ENCODE peak calls at places on chromosomes 3 and 15, in eight cellular contexts. One of them, this sample, is unnamed.

GRCh38 chr15:33592864-33593263 is 282.1 kb downstream of the RYR3 start:
- DNase-seq in trophoblast cell: no peak
- DNase-seq in HTR-8/SVneo: no peak
- DNase-seq in NCI-H2171 treated with DMSO at 0.1 percent for 48 hours: no peak
- DNase-seq in HEK293T: no peak
- DNase-seq in prostate gland: no peak
- DNase-seq in fibroblast of pulmonary artery: no peak
- DNase-seq in HT1080: no peak
- DNase-seq in this sample: no peak

GRCh38 chr3:63135362-63135761 is 142.7 kb upstream of the SYNPR start:
- DNase-seq in trophoblast cell: no peak
- DNase-seq in HTR-8/SVneo: no peak
- DNase-seq in NCI-H2171 treated with DMSO at 0.1 percent for 48 hours: peak; percentile 62
- DNase-seq in HEK293T: no peak
- DNase-seq in prostate gland: no peak
- DNase-seq in fibroblast of pulmonary artery: no peak
- DNase-seq in HT1080: peak; percentile 29
- DNase-seq in this sample: no peak

GRCh38 chr3:182861345-182861744 is 68.0 kb downstream of the ATP11B start:
- DNase-seq in trophoblast cell: peak; percentile 9
- DNase-seq in HTR-8/SVneo: no peak
- DNase-seq in NCI-H2171 treated with DMSO at 0.1 percent for 48 hours: no peak
- DNase-seq in HEK293T: no peak
- DNase-seq in prostate gland: no peak
- DNase-seq in fibroblast of pulmonary artery: peak; percentile 1
- DNase-seq in HT1080: no peak
- DNase-seq in this sample: peak; percentile 6

GRCh38 chr3:173410836-173411235 is 13.3 kb downstream of the NLGN1 start:
- DNase-seq in trophoblast cell: no peak
- DNase-seq in HTR-8/SVneo: no peak
- DNase-seq in NCI-H2171 treated with DMSO at 0.1 percent for 48 hours: no peak
- DNase-seq in HEK293T: no peak
- DNase-seq in prostate gland: no peak
- DNase-seq in fibroblast of pulmonary artery: no peak
- DNase-seq in HT1080: no peak
- DNase-seq in this sample: no peak

GRCh38 chr15:31609243-31609642 is 282.6 kb downstream of the KLF13 start:
- DNase-seq in trophoblast cell: no peak
- DNase-seq in HTR-8/SVneo: no peak
- DNase-seq in NCI-H2171 treated with DMSO at 0.1 percent for 48 hours: peak; percentile 7
- DNase-seq in HEK293T: no peak
- DNase-seq in prostate gland: no peak
- DNase-seq in fibroblast of pulmonary artery: no peak
- DNase-seq in HT1080: no peak
- DNase-seq in this sample: no peak

GRCh38 chr15:48385431-48385830 is 54.2 kb downstream of the DUT start:
- DNase-seq in trophoblast cell: no peak
- DNase-seq in HTR-8/SVneo: no peak
- DNase-seq in NCI-H2171 treated with DMSO at 0.1 percent for 48 hours: no peak
- DNase-seq in HEK293T: no peak
- DNase-seq in prostate gland: no peak
- DNase-seq in fibroblast of pulmonary artery: peak; percentile 71
- DNase-seq in HT1080: peak; percentile 91
- DNase-seq in this sample: peak; percentile 96

GRCh38 chr15:51499379-51499976 is 123.1 kb downstream of the DMXL2 start:
- DNase-seq in trophoblast cell: peak; percentile 62
- DNase-seq in HTR-8/SVneo: peak; percentile 48
- DNase-seq in NCI-H2171 treated with DMSO at 0.1 percent for 48 hours: peak; percentile 69
- DNase-seq in HEK293T: peak; percentile 26
- DNase-seq in prostate gland: no peak
- DNase-seq in fibroblast of pulmonary artery: peak; percentile 66
- DNase-seq in HT1080: peak; percentile 34
- DNase-seq in this sample: peak; percentile 61

GRCh38 chr3:100045696-100046095 is 68.6 kb downstream of the FILIP1L start:
- DNase-seq in trophoblast cell: peak; percentile 95
- DNase-seq in HTR-8/SVneo: peak; percentile 55
- DNase-seq in NCI-H2171 treated with DMSO at 0.1 percent for 48 hours: peak; percentile 20
- DNase-seq in HEK293T: no peak
- DNase-seq in prostate gland: no peak
- DNase-seq in fibroblast of pulmonary artery: peak; percentile 95
- DNase-seq in HT1080: peak; percentile 56
- DNase-seq in this sample: peak; percentile 79

GRCh38 chr3:9041626-9042025 is 78.4 kb upstream of the RAD18 start:
- DNase-seq in trophoblast cell: no peak
- DNase-seq in HTR-8/SVneo: no peak
- DNase-seq in NCI-H2171 treated with DMSO at 0.1 percent for 48 hours: no peak
- DNase-seq in HEK293T: no peak
- DNase-seq in prostate gland: no peak
- DNase-seq in fibroblast of pulmonary artery: no peak
- DNase-seq in HT1080: no peak
- DNase-seq in this sample: no peak

GRCh38 chr3:9193211-9193610 is 56.2 kb downstream of the SRGAP3 start:
- DNase-seq in trophoblast cell: no peak
- DNase-seq in HTR-8/SVneo: no peak
- DNase-seq in NCI-H2171 treated with DMSO at 0.1 percent for 48 hours: no peak
- DNase-seq in HEK293T: no peak
- DNase-seq in prostate gland: no peak
- DNase-seq in fibroblast of pulmonary artery: no peak
- DNase-seq in HT1080: no peak
- DNase-seq in this sample: no peak

GRCh38 chr3:73637042-73637441 is 12.3 kb upstream of the PDZRN3 start:
- DNase-seq in trophoblast cell: no peak
- DNase-seq in HTR-8/SVneo: no peak
- DNase-seq in NCI-H2171 treated with DMSO at 0.1 percent for 48 hours: no peak
- DNase-seq in HEK293T: no peak
- DNase-seq in prostate gland: no peak
- DNase-seq in fibroblast of pulmonary artery: no peak
- DNase-seq in HT1080: peak; percentile 42
- DNase-seq in this sample: peak; percentile 66

GRCh38 chr3:48826451-48826850 is 21.2 kb downstream of the PRKAR2A start:
- DNase-seq in trophoblast cell: no peak
- DNase-seq in HTR-8/SVneo: peak; percentile 24
- DNase-seq in NCI-H2171 treated with DMSO at 0.1 percent for 48 hours: no peak
- DNase-seq in HEK293T: no peak
- DNase-seq in prostate gland: no peak
- DNase-seq in fibroblast of pulmonary artery: peak; percentile 92
- DNase-seq in HT1080: peak; percentile 45
- DNase-seq in this sample: peak; percentile 83

GRCh38 chr15:48928877-48929538 is 34.7 kb downstream of the SHC4 start:
- DNase-seq in trophoblast cell: no peak
- DNase-seq in HTR-8/SVneo: no peak
- DNase-seq in NCI-H2171 treated with DMSO at 0.1 percent for 48 hours: no peak
- DNase-seq in HEK293T: no peak
- DNase-seq in prostate gland: no peak
- DNase-seq in fibroblast of pulmonary artery: no peak
- DNase-seq in HT1080: peak; percentile 87
- DNase-seq in this sample: no peak

GRCh38 chr15:31473384-31474058 is 146.9 kb downstream of the KLF13 start:
- DNase-seq in trophoblast cell: no peak
- DNase-seq in HTR-8/SVneo: no peak
- DNase-seq in NCI-H2171 treated with DMSO at 0.1 percent for 48 hours: no peak
- DNase-seq in HEK293T: no peak
- DNase-seq in prostate gland: no peak
- DNase-seq in fibroblast of pulmonary artery: no peak
- DNase-seq in HT1080: no peak
- DNase-seq in this sample: no peak

GRCh38 chr3:168847293-168847883 is 751.7 kb upstream of the GOLIM4 start:
- DNase-seq in trophoblast cell: peak; percentile 47
- DNase-seq in HTR-8/SVneo: peak; percentile 27
- DNase-seq in NCI-H2171 treated with DMSO at 0.1 percent for 48 hours: peak; percentile 59
- DNase-seq in HEK293T: peak; percentile 29
- DNase-seq in prostate gland: no peak
- DNase-seq in fibroblast of pulmonary artery: peak; percentile 65
- DNase-seq in HT1080: peak; percentile 68
- DNase-seq in this sample: peak; percentile 18

GRCh38 chr3:124059580-124059979 is 67.7 kb upstream of the ROPN1 start:
- DNase-seq in trophoblast cell: peak; percentile 44
- DNase-seq in HTR-8/SVneo: no peak
- DNase-seq in NCI-H2171 treated with DMSO at 0.1 percent for 48 hours: no peak
- DNase-seq in HEK293T: no peak
- DNase-seq in prostate gland: no peak
- DNase-seq in fibroblast of pulmonary artery: peak; percentile 33
- DNase-seq in HT1080: no peak
- DNase-seq in this sample: peak; percentile 43

GRCh38 chr3:49554639-49555265 is 475 bp downstream of the BSN start:
- DNase-seq in trophoblast cell: peak; percentile 64
- DNase-seq in HTR-8/SVneo: peak; percentile 38
- DNase-seq in NCI-H2171 treated with DMSO at 0.1 percent for 48 hours: no peak
- DNase-seq in HEK293T: no peak
- DNase-seq in prostate gland: peak; percentile 22
- DNase-seq in fibroblast of pulmonary artery: peak; percentile 35
- DNase-seq in HT1080: no peak
- DNase-seq in this sample: peak; percentile 66